ENCODE peak calls at places on chromosomes 3 and 15, in nine cellular contexts. W, F, D, U, I, E, G, S and V are unnamed samples.

GRCh38 chr3:52786330-52787215 is 8.0 kb upstream of the ITIH3 start:
- DNase-seq in S (no peak), I (no peak), U (no peak), W (no peak), F (no peak), D (no peak), E (no peak), G (no peak), V (no peak)

GRCh38 chr3:19457449-19457848 is 309.1 kb downstream of the KCNH8 start:
- DNase-seq in U (no peak), D (no peak), S (no peak), W (no peak), F (no peak), I (no peak), E (no peak), G (no peak), V (no peak)

GRCh38 chr3:135970500-135971116 is 5.1 kb downstream of the PPP2R3A start:
- DNase-seq in W (no peak), F (peak), I (no peak), S (no peak), U (no peak), E (no peak), D (no peak), G (no peak), V (no peak)

GRCh38 chr3:44862221-44862637 is 517 bp downstream of the TMEM42 start:
- DNase-seq in U (no peak), W (no peak), E (no peak), I (no peak), D (peak), G (no peak), F (peak), S (no peak), V (no peak)

GRCh38 chr3:184637705-184638104 is 74.2 kb downstream of the MAGEF1 start:
- DNase-seq in G (no peak), U (no peak), F (no peak), I (no peak), E (no peak), D (no peak), S (peak), W (no peak), V (no peak)

GRCh38 chr3:169100616-169101015 is 562.9 kb downstream of the MECOM start:
- DNase-seq in U (no peak), F (no peak), D (no peak), W (no peak), G (no peak), E (no peak), I (no peak), S (no peak), V (no peak)

GRCh38 chr3:184805351-184806038 is 6.5 kb upstream of the VPS8 start:
- DNase-seq in S (no peak), E (no peak), G (no peak), I (no peak), D (no peak), F (no peak), W (no peak), U (no peak), V (no peak)

GRCh38 chr3:178443634-178444033 is 92.6 kb upstream of the KCNMB2 start:
- DNase-seq in G (no peak), S (peak), U (no peak), W (no peak), E (no peak), D (no peak), I (no peak), F (no peak), V (no peak)

GRCh38 chr15:101206173-101206572 is 45.7 kb downstream of the CHSY1 start:
- DNase-seq in E (no peak), D (no peak), G (no peak), F (peak), S (peak), I (no peak), W (no peak), U (no peak), V (no peak)

DNA sequence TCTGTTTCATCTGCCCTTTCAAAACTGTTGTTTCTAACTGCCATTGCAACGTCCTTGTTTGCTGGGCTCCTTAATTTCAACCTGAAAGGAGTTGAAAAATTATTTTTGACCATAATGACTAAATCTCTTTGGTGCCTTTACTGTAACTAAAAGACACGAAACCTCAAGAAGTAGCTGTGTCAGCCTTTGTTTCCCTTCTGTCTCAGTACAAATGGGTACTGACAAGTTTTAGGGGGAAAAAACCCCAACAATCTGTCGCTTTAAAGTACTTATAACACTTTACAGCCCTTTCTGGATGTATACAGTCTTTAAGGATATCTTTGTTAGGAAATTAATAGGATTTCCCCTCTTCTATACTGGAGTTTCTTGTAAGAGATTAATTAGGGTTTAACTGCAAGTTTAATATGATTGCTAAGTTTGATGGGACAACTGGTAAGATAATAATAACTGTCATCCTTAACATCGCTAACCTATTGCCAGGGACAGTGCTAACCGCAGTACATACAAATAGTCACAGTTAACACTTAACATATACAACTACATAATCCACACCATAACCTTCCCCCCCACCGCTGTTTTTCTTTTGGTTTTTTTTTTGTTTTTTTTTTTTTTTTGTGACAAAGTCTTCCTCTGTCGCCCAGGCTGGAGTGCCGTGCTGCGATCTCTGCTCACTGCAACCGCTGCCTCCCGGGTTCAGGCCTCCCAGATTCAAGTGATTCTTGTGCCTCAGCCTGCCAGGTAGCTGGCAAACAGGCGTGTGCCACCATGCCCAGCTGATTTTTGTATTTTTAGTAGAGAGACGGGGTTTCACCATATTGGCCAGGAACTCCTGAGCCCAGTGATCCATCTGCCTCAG is 1.7 kb downstream of the GXYLT2 start:
- DNase-seq in S (no peak), D (no peak), F (no peak), G (no peak), I (no peak), W (no peak), E (no peak), U (no peak), V (no peak)
- H3K4me3 ChIP-seq in S (peak), D (no peak), F (peak), G (no peak), I (peak), W (no peak), E (no peak), U (peak), V (peak)

GRCh38 chr15:58547628-58548307 is 116.0 kb downstream of the LIPC start:
- DNase-seq in G (no peak), D (no peak), E (no peak), W (no peak), F (no peak), U (no peak), I (no peak), S (no peak), V (no peak)

GRCh38 chr15:58548308-58549012 is 116.7 kb downstream of the LIPC start:
- DNase-seq in W (no peak), G (no peak), D (no peak), S (no peak), U (no peak), I (no peak), F (no peak), E (no peak), V (no peak)

GRCh38 chr15:58545307-58546065 is 113.7 kb downstream of the LIPC start:
- DNase-seq in I (no peak), F (peak), U (no peak), W (no peak), S (no peak), D (no peak), G (no peak), E (no peak), V (no peak)

GRCh38 chr15:58546066-58546591 is 114.3 kb downstream of the LIPC start:
- DNase-seq in G (no peak), U (no peak), S (peak), F (peak), W (no peak), E (no peak), D (no peak), I (no peak), V (no peak)

DNA sequence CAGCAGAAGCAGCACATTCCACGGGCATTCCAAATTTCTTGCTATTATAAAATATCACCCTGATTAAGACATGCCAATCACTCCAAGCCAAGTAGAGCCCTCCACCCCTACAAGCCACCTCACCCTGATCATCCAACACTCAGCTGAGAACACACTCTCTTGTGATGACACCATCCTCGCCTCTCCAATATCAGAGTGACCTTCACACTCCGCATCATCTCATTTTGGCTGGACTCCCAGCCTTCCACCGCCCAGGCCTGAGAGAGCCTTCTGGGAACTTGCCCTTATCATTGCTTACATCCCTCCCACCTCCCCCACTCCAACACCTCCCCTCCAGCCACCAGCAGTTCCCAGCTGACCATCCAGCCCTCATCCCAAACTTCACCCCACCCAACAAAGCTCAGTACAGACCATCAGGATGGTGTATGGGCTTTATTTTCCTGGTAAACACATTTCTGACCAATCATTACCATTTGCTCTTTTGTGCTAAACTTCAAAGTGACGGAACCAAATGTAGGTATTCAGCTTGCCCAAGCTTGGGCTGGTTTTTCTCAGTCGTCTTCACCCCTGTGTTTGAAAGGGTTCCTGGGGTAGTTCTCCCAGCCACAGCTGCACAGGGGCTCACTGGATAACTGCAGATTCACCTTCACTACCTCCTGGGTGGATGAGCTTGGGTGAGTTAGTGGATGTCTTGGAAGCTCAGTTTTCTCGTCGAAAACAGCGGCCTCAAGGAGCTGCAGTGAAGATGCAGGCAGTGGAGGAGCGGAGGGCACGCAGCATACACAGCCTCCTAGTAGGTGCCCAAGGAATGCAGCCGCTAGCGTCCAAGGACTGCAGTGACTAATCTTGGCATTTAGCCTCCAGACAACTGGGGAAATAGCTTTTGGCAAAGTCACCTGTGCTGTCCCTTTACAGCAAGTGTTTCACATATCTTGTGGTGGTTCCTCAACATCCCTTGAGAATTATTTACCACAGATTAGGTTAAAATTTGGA is 115.1 kb downstream of the LIPC start:
- DNase-seq in F (peak), U (no peak), S (peak), I (peak), D (peak), E (peak), G (no peak), W (peak), V (peak)
- H3K4me3 ChIP-seq in F (no peak), U (no peak), S (peak), I (no peak), D (peak), E (no peak), G (no peak), W (peak), V (no peak)

GRCh38 chr15:42608110-42608531 is 32.7 kb downstream of the STARD9 start:
- DNase-seq in G (peak), U (peak), D (no peak), I (no peak), E (peak), S (peak), F (peak), W (no peak), V (peak)

GRCh38 chr15:42608767-42609488 is 33.5 kb downstream of the STARD9 start:
- DNase-seq in U (no peak), E (no peak), W (no peak), D (no peak), I (no peak), G (no peak), F (no peak), S (no peak), V (no peak)

GRCh38 chr15:42602501-42602900 is 27.1 kb downstream of the STARD9 start:
- DNase-seq in F (no peak), G (no peak), D (peak), I (no peak), E (no peak), W (no peak), U (no peak), S (no peak), V (no peak)

GRCh38 chr15:42603978-42604377 is 28.6 kb downstream of the STARD9 start:
- DNase-seq in G (no peak), I (no peak), D (no peak), U (no peak), S (no peak), W (no peak), F (no peak), E (no peak), V (no peak)

DNA sequence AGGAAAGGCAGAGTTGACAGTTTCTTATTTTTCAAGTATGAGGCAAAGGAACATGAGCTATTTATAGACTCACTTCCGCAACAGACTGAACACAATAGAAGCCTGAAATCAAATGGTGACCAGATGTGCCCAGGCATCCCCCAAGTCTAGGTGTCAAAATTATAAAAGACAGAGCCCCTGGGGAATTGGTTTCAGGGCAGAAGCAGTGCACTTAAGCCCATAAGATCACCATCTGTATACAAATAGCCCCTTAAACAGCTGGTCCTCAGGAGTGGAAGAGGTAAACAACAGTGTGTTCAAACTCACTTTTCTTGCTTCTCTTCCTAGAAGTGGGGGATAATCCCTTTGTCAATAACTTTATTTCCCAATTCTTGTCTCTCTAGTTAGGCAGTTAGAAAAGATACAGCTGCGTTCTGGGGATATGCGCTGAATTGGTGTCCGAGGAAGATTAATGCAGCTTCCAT is 29.9 kb downstream of the STARD9 start:
- DNase-seq in D (no peak), S (peak), I (no peak), U (no peak), W (no peak), F (peak), E (no peak), G (peak), V (no peak)
- H3K4me3 ChIP-seq in D (no peak), S (no peak), I (no peak), U (no peak), W (no peak), F (no peak), E (no peak), G (no peak), V (no peak)

GRCh38 chr15:89822030-89822429 is 7.4 kb upstream of the ANPEP start:
- DNase-seq in W (no peak), I (no peak), U (no peak), F (no peak), D (peak), S (no peak), E (no peak), G (no peak), V (no peak)
- H3K4me3 ChIP-seq in W (no peak), I (no peak), U (no peak), F (no peak), D (no peak), S (no peak), E (no peak), G (no peak), V (no peak)

GRCh38 chr15:69467636-69468035 is 15.0 kb downstream of the RPLP1 start:
- DNase-seq in S (no peak), D (no peak), W (peak), E (no peak), I (no peak), U (peak), G (no peak), F (no peak), V (no peak)
- H3K4me3 ChIP-seq in S (no peak), D (no peak), W (no peak), E (no peak), I (no peak), U (no peak), G (no peak), F (no peak), V (no peak)

GRCh38 chr15:78072080-78072892 is 5.2 kb downstream of the TBC1D2B start:
- DNase-seq in D (no peak), W (no peak), F (no peak), E (no peak), G (no peak), U (peak), S (peak), I (peak), V (peak)
- H3K4me3 ChIP-seq in D (no peak), W (no peak), F (no peak), E (no peak), G (no peak), U (peak), S (peak), I (no peak), V (no peak)

GRCh38 chr3:72345980-72346379 is 502.3 kb downstream of the SHQ1 start:
- DNase-seq in E (no peak), S (no peak), F (no peak), U (no peak), D (no peak), G (no peak), I (no peak), W (no peak), V (no peak)

GRCh38 chr3:72347819-72348319 is 500.4 kb downstream of the SHQ1 start:
- DNase-seq in D (no peak), S (peak), E (peak), U (peak), I (peak), G (peak), W (no peak), F (peak), V (no peak)

GRCh38 chr3:72350761-72351505 is 497.3 kb downstream of the SHQ1 start:
- DNase-seq in E (no peak), W (no peak), I (no peak), D (no peak), S (no peak), U (no peak), G (no peak), F (no peak), V (no peak)

GRCh38 chr3:72346526-72346926 is 501.7 kb downstream of the SHQ1 start:
- DNase-seq in E (no peak), I (peak), W (no peak), D (no peak), S (peak), F (peak), G (no peak), U (no peak), V (peak)

GRCh38 chr3:72348357-72348756 is 499.9 kb downstream of the SHQ1 start:
- DNase-seq in S (no peak), W (no peak), E (no peak), G (no peak), D (no peak), F (no peak), I (no peak), U (no peak), V (no peak)
- H3K4me3 ChIP-seq in S (no peak), W (no peak), E (no peak), G (no peak), D (no peak), F (no peak), I (no peak), U (no peak), V (no peak)

GRCh38 chr15:38514601-38515000 is 50.0 kb downstream of the RASGRP1 start:
- DNase-seq in U (no peak), G (no peak), E (no peak), W (no peak), S (no peak), I (no peak), D (no peak), F (no peak), V (no peak)
- H3K4me3 ChIP-seq in U (no peak), G (no peak), E (no peak), W (no peak), S (no peak), I (no peak), D (no peak), F (no peak), V (no peak)

GRCh38 chr3:146542968-146543367 is 1.4 kb downstream of the PLSCR1 start:
- DNase-seq in S (peak), I (no peak), F (no peak), D (no peak), G (no peak), W (no peak), U (no peak), E (no peak), V (no peak)
- H3K4me3 ChIP-seq in S (peak), I (peak), F (peak), D (peak), G (peak), W (peak), U (peak), E (peak), V (peak)

DNA sequence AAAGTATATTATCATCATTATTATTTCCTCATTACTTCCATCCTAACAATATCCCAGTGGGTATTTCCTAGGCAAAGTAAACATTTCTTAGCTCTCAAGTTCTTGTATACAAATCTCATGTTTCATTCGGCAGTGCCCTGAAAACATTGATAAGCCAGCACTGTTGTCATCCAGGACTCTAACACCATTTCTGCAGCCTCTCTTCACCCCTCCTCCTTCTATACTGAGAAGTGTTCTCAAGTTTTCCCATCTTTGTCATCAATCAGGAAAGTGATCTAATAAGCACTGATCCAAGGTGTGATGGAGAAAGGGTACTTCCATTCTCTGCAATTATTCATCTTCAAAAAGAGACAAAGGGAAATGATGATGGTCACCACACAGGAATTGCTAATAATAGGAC is 168.4 kb upstream of the CCDC54 start:
- DNase-seq in G (no peak), D (no peak), I (no peak), U (no peak), E (no peak), F (no peak), S (peak), W (no peak), V (no peak)
- H3K4me3 ChIP-seq in G (no peak), D (no peak), I (no peak), U (no peak), E (no peak), F (no peak), S (no peak), W (no peak), V (no peak)